ENCODE peak calls at places on chromosomes 3 and 15, in four cellular contexts. One of them, this sample, is unnamed.

GRCh38 chr3:72597756-72598195 is 250.5 kb downstream of the SHQ1 start:
- DNase-seq in left lung: no peak
- DNase-seq in GM23338: peak
- DNase-seq in A549: no peak
- DNase-seq in this sample: no peak

GRCh38 chr15:75713338-75713895 is 769 bp upstream of the CSPG4 start:
- DNase-seq in A549: no peak
- DNase-seq in left lung: no peak
- DNase-seq in GM23338: peak
- DNase-seq in this sample: no peak

GRCh38 chr3:43609406-43609805 is 12.4 kb downstream of the ANO10 start:
- DNase-seq in left lung: no peak
- DNase-seq in A549: no peak
- DNase-seq in GM23338: no peak
- DNase-seq in this sample: no peak

GRCh38 chr15:45637552-45638033 is 2.8 kb downstream of the SQOR start:
- DNase-seq in GM23338: no peak
- DNase-seq in left lung: no peak
- DNase-seq in A549: peak
- DNase-seq in this sample: no peak

GRCh38 chr3:144128117-144128892 is 156.7 kb downstream of the DIPK2A start:
- DNase-seq in A549: no peak
- DNase-seq in GM23338: peak
- DNase-seq in left lung: no peak
- DNase-seq in this sample: no peak

GRCh38 chr3:126101521-126101982 is 17.6 kb upstream of the SLC41A3 start:
- DNase-seq in A549: no peak
- DNase-seq in left lung: no peak
- DNase-seq in GM23338: no peak
- DNase-seq in this sample: no peak

GRCh38 chr3:191085091-191085490 is 114.0 kb upstream of the OSTN start:
- DNase-seq in left lung: no peak
- DNase-seq in A549: no peak
- DNase-seq in GM23338: no peak
- DNase-seq in this sample: no peak

GRCh38 chr15:68731318-68731897 is 89.3 kb downstream of the ANP32A start:
- DNase-seq in A549: no peak
- DNase-seq in GM23338: no peak
- DNase-seq in left lung: no peak
- DNase-seq in this sample: no peak

GRCh38 chr15:32649336-32649735 is 7.8 kb downstream of the SCG5 start:
- DNase-seq in GM23338: peak
- DNase-seq in left lung: no peak
- DNase-seq in A549: peak
- DNase-seq in this sample: no peak
- TF ChIP-seq CTCF in GM23338: peak
- TF ChIP-seq CTCF in left lung: no peak
- TF ChIP-seq CTCF in A549: peak
- TF ChIP-seq CTCF in this sample: peak

DNA sequence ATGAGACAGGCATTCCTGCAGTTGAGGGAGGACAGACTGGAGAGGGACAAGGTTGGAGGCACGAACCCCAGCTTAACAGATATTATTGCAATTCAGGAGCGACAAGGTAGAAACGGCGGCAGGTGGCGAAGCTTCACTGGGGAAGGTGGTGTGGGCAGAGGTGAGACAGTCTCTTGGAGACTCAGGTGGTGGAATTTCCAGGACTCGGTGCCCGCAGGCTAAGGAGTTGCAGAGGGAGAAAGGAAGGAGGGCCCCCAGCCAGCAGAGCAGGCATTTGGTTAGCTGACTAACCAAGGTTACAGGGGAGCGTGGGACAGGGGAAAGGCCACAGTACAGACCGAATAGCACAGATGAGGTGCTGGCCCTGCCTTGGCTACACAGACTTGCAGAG is 3.0 kb downstream of the FAM174B start:
- DNase-seq in A549: no peak
- DNase-seq in GM23338: no peak
- DNase-seq in left lung: no peak
- DNase-seq in this sample: no peak
- TF ChIP-seq CTCF in A549: no peak
- TF ChIP-seq CTCF in GM23338: no peak
- TF ChIP-seq CTCF in left lung: no peak
- TF ChIP-seq CTCF in this sample: no peak

GRCh38 chr3:52391096-52391495 is 53.8 kb downstream of the SEMA3G start:
- DNase-seq in left lung: peak
- DNase-seq in A549: no peak
- DNase-seq in GM23338: no peak
- DNase-seq in this sample: no peak

GRCh38 chr3:52392216-52392930 is 52.5 kb downstream of the SEMA3G start:
- DNase-seq in A549: no peak
- DNase-seq in left lung: peak
- DNase-seq in GM23338: no peak
- DNase-seq in this sample: no peak

GRCh38 chr3:52388348-52388821 is 56.5 kb downstream of the SEMA3G start:
- DNase-seq in A549: no peak
- DNase-seq in left lung: peak
- DNase-seq in GM23338: peak
- DNase-seq in this sample: no peak

GRCh38 chr3:52387481-52387880 is 57.4 kb downstream of the SEMA3G start:
- DNase-seq in GM23338: no peak
- DNase-seq in left lung: no peak
- DNase-seq in A549: no peak
- DNase-seq in this sample: no peak

GRCh38 chr3:52388933-52389332 is 56.0 kb downstream of the SEMA3G start:
- DNase-seq in left lung: no peak
- DNase-seq in A549: no peak
- DNase-seq in GM23338: peak
- DNase-seq in this sample: no peak
- TF ChIP-seq CTCF in left lung: no peak
- TF ChIP-seq CTCF in A549: no peak
- TF ChIP-seq CTCF in GM23338: peak
- TF ChIP-seq CTCF in this sample: no peak

GRCh38 chr3:148460686-148461085 is 237.0 kb upstream of the AGTR1 start:
- DNase-seq in A549: no peak
- DNase-seq in GM23338: no peak
- DNase-seq in left lung: no peak
- DNase-seq in this sample: no peak

GRCh38 chr3:148455098-148455497 is 242.6 kb upstream of the AGTR1 start:
- DNase-seq in A549: no peak
- DNase-seq in GM23338: no peak
- DNase-seq in left lung: no peak
- DNase-seq in this sample: no peak

GRCh38 chr3:148464246-148464645 is 233.5 kb upstream of the AGTR1 start:
- DNase-seq in GM23338: no peak
- DNase-seq in left lung: no peak
- DNase-seq in A549: no peak
- DNase-seq in this sample: no peak

DNA sequence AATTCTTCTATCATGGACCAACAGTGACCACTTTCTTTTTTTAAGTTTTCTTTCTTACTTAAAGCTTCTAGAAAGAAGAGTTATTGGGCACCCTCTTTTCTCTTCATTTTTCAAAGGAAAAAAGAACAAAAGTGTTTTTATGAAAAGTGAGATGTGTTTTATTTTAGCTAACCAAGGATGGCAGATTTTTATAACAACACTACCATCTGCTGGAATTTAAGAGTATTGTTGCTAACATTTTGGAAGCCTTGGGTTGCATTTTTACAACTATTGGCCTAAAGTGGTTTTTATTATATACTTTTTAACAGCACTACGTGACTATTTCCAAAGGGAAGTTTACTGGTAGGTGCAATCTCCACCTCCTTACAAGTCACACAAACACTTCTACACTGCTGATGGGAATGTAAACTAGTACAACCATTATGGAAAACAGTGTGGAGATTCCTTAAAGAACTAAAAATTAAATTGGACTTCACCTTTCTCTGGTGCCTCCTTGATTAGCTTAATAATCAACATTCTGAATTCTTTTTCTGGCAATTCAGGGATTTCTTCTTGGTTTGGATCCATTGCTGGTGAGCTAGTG is 237.7 kb upstream of the AGTR1 start:
- DNase-seq in left lung: no peak
- DNase-seq in A549: no peak
- DNase-seq in GM23338: peak
- DNase-seq in this sample: no peak
- TF ChIP-seq CTCF in left lung: no peak
- TF ChIP-seq CTCF in A549: peak
- TF ChIP-seq CTCF in GM23338: peak
- TF ChIP-seq CTCF in this sample: peak

DNA sequence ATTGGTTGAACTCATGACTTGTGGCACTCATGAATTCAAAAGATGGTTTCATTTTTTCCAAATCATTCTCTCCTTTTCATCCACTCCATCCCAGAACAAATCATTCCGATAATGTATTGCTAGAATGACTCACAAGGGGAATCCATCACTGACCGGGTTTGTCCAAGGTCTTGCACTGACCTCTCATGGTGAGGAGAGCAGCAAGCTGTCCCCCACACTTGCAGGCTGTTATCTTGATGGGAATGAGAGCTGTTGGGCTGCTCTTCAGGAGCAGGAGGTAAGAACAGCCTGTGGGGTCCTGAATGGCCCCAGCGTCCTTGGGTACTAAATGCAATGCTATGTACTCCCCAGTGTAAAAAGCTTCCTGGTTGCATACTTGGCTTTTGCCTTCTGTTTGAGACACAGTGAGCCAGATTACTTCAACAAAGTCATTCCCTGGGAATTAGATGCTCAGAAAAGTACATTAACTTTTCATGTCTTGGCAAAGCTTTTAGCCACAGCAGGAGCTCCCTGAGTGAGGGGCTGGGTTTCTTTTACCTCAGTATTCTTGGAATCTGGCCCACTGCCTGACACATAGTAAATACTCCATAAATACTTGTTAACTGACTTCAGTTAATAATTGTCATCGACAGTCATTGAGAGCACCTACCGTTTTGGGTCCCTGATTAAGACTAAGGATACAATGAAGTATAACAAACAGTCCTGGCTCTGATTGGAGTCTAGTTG is 24.1 kb downstream of the CCNL1 start:
- DNase-seq in left lung: no peak
- DNase-seq in GM23338: no peak
- DNase-seq in A549: peak
- DNase-seq in this sample: no peak
- TF ChIP-seq CTCF in left lung: no peak
- TF ChIP-seq CTCF in GM23338: no peak
- TF ChIP-seq CTCF in A549: peak
- TF ChIP-seq CTCF in this sample: no peak

GRCh38 chr3:181103605-181104004 is 114.1 kb upstream of the DNAJC19 start:
- DNase-seq in A549: no peak
- DNase-seq in GM23338: peak
- DNase-seq in left lung: no peak
- DNase-seq in this sample: no peak
- TF ChIP-seq CTCF in A549: no peak
- TF ChIP-seq CTCF in GM23338: peak
- TF ChIP-seq CTCF in left lung: no peak
- TF ChIP-seq CTCF in this sample: peak

GRCh38 chr15:23854535-23855252 is 167.6 kb upstream of the NDN start:
- DNase-seq in GM23338: peak
- DNase-seq in left lung: no peak
- DNase-seq in A549: no peak
- DNase-seq in this sample: no peak

GRCh38 chr15:23859008-23859407 is 171.9 kb upstream of the NDN start:
- DNase-seq in left lung: no peak
- DNase-seq in A549: no peak
- DNase-seq in GM23338: no peak
- DNase-seq in this sample: no peak

GRCh38 chr15:23855260-23855659 is 168.2 kb upstream of the NDN start:
- DNase-seq in GM23338: no peak
- DNase-seq in left lung: no peak
- DNase-seq in A549: no peak
- DNase-seq in this sample: no peak

GRCh38 chr15:23855947-23856346 is 168.8 kb upstream of the NDN start:
- DNase-seq in left lung: no peak
- DNase-seq in A549: no peak
- DNase-seq in GM23338: no peak
- DNase-seq in this sample: no peak

GRCh38 chr15:23857028-23857641 is 170.0 kb upstream of the NDN start:
- DNase-seq in left lung: no peak
- DNase-seq in A549: peak
- DNase-seq in GM23338: peak
- DNase-seq in this sample: peak
- TF ChIP-seq CTCF in left lung: peak
- TF ChIP-seq CTCF in A549: peak
- TF ChIP-seq CTCF in GM23338: peak
- TF ChIP-seq CTCF in this sample: peak

GRCh38 chr15:80977627-80978036 is 12.0 kb downstream of the MESD start:
- DNase-seq in GM23338: peak
- DNase-seq in left lung: no peak
- DNase-seq in A549: peak
- DNase-seq in this sample: no peak
- TF ChIP-seq CTCF in GM23338: peak
- TF ChIP-seq CTCF in left lung: peak
- TF ChIP-seq CTCF in A549: peak
- TF ChIP-seq CTCF in this sample: peak

This sample was measured in progenitor cell of endocrine pancreas.